ENCODE peak calls at places on chromosomes 4 and X, in six cellular contexts. Y, G, I, P, X and H are unnamed samples.

GRCh38 chr4:98657531-98658286 is 702 bp downstream of the TSPAN5 start:
- DNase-seq in I (peak; percentile 56), G (peak; percentile 82), X (peak; percentile 49), Y (no peak), P (peak; percentile 76), H (no peak)

GRCh38 chr4:73213917-73214663 is 44.5 kb downstream of the ANKRD17 start:
- DNase-seq in P (no peak), I (no peak), Y (no peak), X (no peak), G (peak; percentile 4), H (no peak)

GRCh38 chr4:82713856-82714255 is 84.7 kb downstream of the SCD5 start:
- DNase-seq in P (no peak), G (no peak), I (no peak), X (no peak), Y (no peak), H (no peak)

GRCh38 chr4:61309616-61310015 is 109.5 kb downstream of the ADGRL3 start:
- DNase-seq in G (no peak), X (no peak), P (no peak), Y (no peak), I (no peak), H (no peak)

GRCh38 chrX:31603411-31604120 is 531.7 kb upstream of the FTHL17 start:
- DNase-seq in I (no peak), G (peak; percentile 2), Y (no peak), X (no peak), P (no peak), H (no peak)

GRCh38 chr4:59122626-59123025 is 2012.4 kb upstream of the IGFBP7 start:
- DNase-seq in I (no peak), Y (no peak), X (no peak), P (no peak), G (no peak), H (no peak)

GRCh38 chrX:150363561-150364346 is 637 bp downstream of the MAMLD1 start:
- DNase-seq in Y (no peak), P (peak; percentile 31), I (peak; percentile 24), G (no peak), X (peak; percentile 32), H (no peak)

GRCh38 chrX:111507931-111508330 is 3.5 kb upstream of the SERTM2 start:
- DNase-seq in Y (no peak), P (no peak), I (no peak), G (no peak), X (no peak), H (no peak)

GRCh38 chrX:9482408-9482807 is 17.6 kb downstream of the TBL1X start:
- DNase-seq in I (no peak), X (no peak), Y (no peak), G (no peak), P (no peak), H (no peak)

GRCh38 chr4:139560396-139561084 is 4.5 kb upstream of the SETD7 start:
- DNase-seq in P (no peak), I (no peak), X (peak; percentile 40), Y (no peak), G (no peak), H (no peak)

GRCh38 chr4:85659626-85660213 is 184.8 kb downstream of the ARHGAP24 start:
- DNase-seq in Y (no peak), G (no peak), P (no peak), I (no peak), X (no peak), H (no peak)

GRCh38 chrX:41180194-41180902 is 95.1 kb downstream of the USP9X start:
- DNase-seq in X (peak; percentile 33), P (peak; percentile 1), Y (no peak), I (peak; percentile 34), G (peak; percentile 65), H (peak; percentile 18)

GRCh38 chr4:169160825-169161224 is 109.9 kb downstream of the SH3RF1 start:
- DNase-seq in I (no peak), X (peak; percentile 11), G (peak; percentile 43), Y (no peak), P (no peak), H (no peak)

GRCh38 chr4:10026485-10026884 is 5.2 kb upstream of the SLC2A9 start:
- DNase-seq in P (no peak), X (no peak), I (no peak), Y (no peak), G (no peak), H (no peak)

GRCh38 chr4:179836179-179837075 is 2394.2 kb upstream of the AGA start:
- DNase-seq in Y (no peak), P (no peak), G (no peak), X (no peak), I (no peak), H (no peak)

GRCh38 chrX:71616672-71617529 is 1.4 kb downstream of the CXCR3 start:
- DNase-seq in G (no peak), Y (no peak), I (no peak), P (no peak), X (no peak), H (no peak)

GRCh38 chrX:57227691-57228090 is 58.8 kb upstream of the FAAH2 start:
- DNase-seq in X (no peak), I (no peak), G (no peak), P (no peak), Y (no peak), H (no peak)

GRCh38 chr4:4386736-4387392 is at the start of gene NSG1:
- DNase-seq in X (peak; percentile 78), Y (no peak), I (no peak), G (peak; percentile 35), P (peak; percentile 43), H (no peak)

GRCh38 chrX:71619193-71619592 is 882 bp upstream of the CXCR3 start:
- DNase-seq in P (peak; percentile 12), X (no peak), G (no peak), Y (no peak), I (no peak), H (no peak)

GRCh38 chr4:57053508-57053907 is 56.7 kb downstream of the IGFBP7 start:
- DNase-seq in P (no peak), G (no peak), I (no peak), Y (no peak), X (no peak), H (no peak)

GRCh38 chr4:32425243-32425642 is 1705.1 kb downstream of the PCDH7 start:
- DNase-seq in I (no peak), Y (no peak), G (no peak), X (no peak), P (no peak), H (no peak)

GRCh38 chrX:149638860-149639259 is 7.3 kb upstream of the TMEM185A start:
- DNase-seq in X (no peak), G (peak; percentile 42), P (no peak), Y (no peak), I (no peak), H (no peak)

GRCh38 chrX:1609311-1609710 is 5.5 kb upstream of the ASMT start:
- DNase-seq in P (no peak), X (no peak), Y (no peak), G (no peak), I (no peak), H (no peak)

GRCh38 chr4:77095101-77095826 is 19.5 kb upstream of the CCNI start:
- DNase-seq in I (peak; percentile 33), G (peak; percentile 79), P (peak; percentile 48), Y (peak; percentile 37), X (peak; percentile 70), H (peak; percentile 33)

GRCh38 chrX:15914486-15914885 is 59.9 kb upstream of the AP1S2 start:
- DNase-seq in P (no peak), X (no peak), Y (no peak), G (no peak), I (no peak), H (no peak)

GRCh38 chr4:3324093-3324815 is 31.4 kb downstream of the RGS12 start:
- DNase-seq in X (no peak), Y (no peak), P (no peak), G (no peak), I (no peak), H (no peak)

GRCh38 chrX:121191779-121192178 is 144.4 kb downstream of the GLUD2 start:
- DNase-seq in G (no peak), P (no peak), X (no peak), I (no peak), Y (no peak), H (no peak)

GRCh38 chrX:39399387-39399786 is 598.1 kb downstream of the MID1IP1 start:
- DNase-seq in P (no peak), G (no peak), Y (no peak), X (no peak), I (no peak), H (no peak)

GRCh38 chr4:29756966-29757365 is 963.2 kb upstream of the PCDH7 start:
- DNase-seq in G (no peak), P (no peak), I (no peak), Y (no peak), X (no peak), H (no peak)